ENCODE peak calls at places on chromosomes 4 and X, in seven cellular contexts. D is activated CD4-positive, alpha-beta T cell treated with anti-CD3 and anti-CD28 coated beads for 24 hours; G is SK-N-SH; P is fibroblast of the conjunctiva; O is brain microvascular endothelial cell; Y is stimulated activated CD8-positive, alpha-beta memory T cell treated with anti-CD3 and anti-CD28 coated beads, Interleukin-2, amount 100 ng/mL, for 1 hour; W is heart right ventricle. F is an unnamed sample.

GRCh38 chrX:122625821-122626220 is 558.3 kb upstream of the GRIA3 start:
- DNase-seq in D (no peak), G (no peak), P (no peak), O (no peak), Y (no peak), W (no peak), F (peak)

GRCh38 chr4:6730603-6731300 is 14.8 kb downstream of the BLOC1S4 start:
- DNase-seq in D (no peak), G (no peak), P (no peak), O (no peak), Y (no peak), W (no peak), F (no peak)

GRCh38 chr4:37549003-37549402 is 137.2 kb downstream of the RELL1 start:
- DNase-seq in D (no peak), G (no peak), P (no peak), O (peak), Y (no peak), W (no peak), F (no peak)

GRCh38 chrX:107699611-107700010 is 71.3 kb downstream of the PRPS1 start:
- DNase-seq in D (no peak), G (no peak), P (no peak), O (no peak), Y (no peak), W (no peak), F (no peak)

GRCh38 chr4:139167774-139168444 is 9.1 kb downstream of the ELF2 start:
- DNase-seq in D (no peak), G (peak), P (no peak), O (peak), Y (no peak), W (no peak), F (no peak)

GRCh38 chr4:186137193-186137792 is 32.8 kb downstream of the FAM149A start:
- DNase-seq in D (no peak), G (peak), P (no peak), O (no peak), Y (no peak), W (no peak), F (no peak)

GRCh38 chr4:173252024-173252935 is 81.9 kb downstream of the HMGB2 start:
- DNase-seq in D (no peak), G (no peak), P (peak), O (peak), Y (no peak), W (peak), F (peak)

GRCh38 chr4:43481526-43481925 is 589.0 kb downstream of the GRXCR1 start:
- DNase-seq in D (no peak), G (no peak), P (no peak), O (no peak), Y (no peak), W (no peak), F (no peak)

GRCh38 chr4:121112530-121112929 is 40.2 kb upstream of the NDNF start:
- DNase-seq in D (no peak), G (no peak), P (no peak), O (no peak), Y (no peak), W (no peak), F (no peak)

GRCh38 chr4:184937030-184937710 is 81.1 kb upstream of the HELT start:
- DNase-seq in D (no peak), G (no peak), P (no peak), O (no peak), Y (no peak), W (no peak), F (no peak)

GRCh38 chrX:23784487-23785301 is 1.7 kb downstream of the SAT1 start:
- DNase-seq in D (no peak), G (no peak), P (peak), O (peak), Y (no peak), W (no peak), F (no peak)

GRCh38 chrX:77595848-77596247 is 148.7 kb downstream of the FGF16 start:
- DNase-seq in D (no peak), G (no peak), P (no peak), O (no peak), Y (no peak), W (no peak), F (no peak)

GRCh38 chrX:74924449-74925209 is 623 bp downstream of the NEXMIF start:
- DNase-seq in D (no peak), G (peak), P (no peak), O (peak), Y (no peak), W (peak), F (no peak)

GRCh38 chr4:4461850-4462249 is 74.9 kb downstream of the NSG1 start:
- DNase-seq in D (no peak), G (peak), P (no peak), O (no peak), Y (peak), W (no peak), F (no peak)

GRCh38 chr4:115969756-115970155 is 856.3 kb upstream of the NDST4 start:
- DNase-seq in D (no peak), G (no peak), P (no peak), O (no peak), Y (no peak), W (no peak), F (no peak)

GRCh38 chrX:130771230-130771629 is 131.8 kb downstream of the ENOX2 start:
- DNase-seq in D (no peak), G (no peak), P (no peak), O (no peak), Y (no peak), W (no peak), F (no peak)

GRCh38 chrX:101619336-101619735 is 1.5 kb upstream of the ARMCX6 start:
- DNase-seq in D (no peak), G (no peak), P (no peak), O (no peak), Y (no peak), W (peak), F (no peak)

GRCh38 chr4:98656443-98656842 is 2.0 kb downstream of the TSPAN5 start:
- DNase-seq in D (no peak), G (peak), P (no peak), O (no peak), Y (no peak), W (no peak), F (no peak)

GRCh38 chr4:53541577-53542206 is 49.6 kb downstream of the LNX1 start:
- DNase-seq in D (no peak), G (peak), P (peak), O (peak), Y (no peak), W (no peak), F (peak)

GRCh38 chr4:3366893-3367775 is 74.3 kb downstream of the RGS12 start:
- DNase-seq in D (no peak), G (peak), P (no peak), O (no peak), Y (no peak), W (no peak), F (no peak)

GRCh38 chr4:75004755-75005668 is 72.1 kb downstream of the PARM1 start:
- DNase-seq in D (no peak), G (no peak), P (no peak), O (no peak), Y (no peak), W (peak), F (no peak)

GRCh38 chr4:11765849-11766453 is 337.3 kb upstream of the HS3ST1 start:
- DNase-seq in D (no peak), G (peak), P (no peak), O (peak), Y (no peak), W (peak), F (peak)

GRCh38 chr4:90142091-90142490 is 14.9 kb downstream of the CCSER1 start:
- DNase-seq in D (no peak), G (no peak), P (no peak), O (no peak), Y (no peak), W (no peak), F (no peak)

F was measured in HFF-Myc.